ENCODE peak calls at places on chromosomes 7 and 10, in ten cellular contexts. D is transverse colon, S is A549, X is tibial nerve, J is sigmoid colon, C is H1, G is K562, E is SK-N-SH, V is upper lobe of left lung, U is ovary. A is an unnamed sample.

GRCh38 chr10:57098146-57098545 is 737.1 kb upstream of the ZWINT start:
- DNase-seq in U (no peak), X (no peak), J (no peak), D (no peak), E (no peak), G (no peak), C (no peak), S (no peak), V (no peak), A (no peak)

GRCh38 chr10:69051303-69051702 is 36.6 kb upstream of the SRGN start:
- DNase-seq in E (no peak), X (no peak), S (no peak), J (peak; percentile 76), D (peak; percentile 41), U (no peak), V (peak; percentile 64), C (no peak), G (no peak), A (no peak)

GRCh38 chr7:143485091-143485490 is 7.4 kb downstream of the TAS2R41 start:
- DNase-seq in U (no peak), V (no peak), X (no peak), D (no peak), J (no peak), S (no peak), E (no peak), G (no peak), C (no peak), A (no peak)

GRCh38 chr10:133418289-133418993 is 6.0 kb downstream of the SPRN start:
- DNase-seq in U (no peak), C (no peak), J (no peak), X (no peak), D (no peak), S (no peak), E (no peak), G (no peak), V (no peak), A (no peak)

GRCh38 chr7:66741706-66742053 is 1.1 kb downstream of the RABGEF1 start:
- DNase-seq in G (no peak), C (no peak), V (no peak), E (no peak), X (no peak), J (peak; percentile 73), D (peak; percentile 35), U (peak; percentile 55), S (no peak), A (no peak)

GRCh38 chr7:22660293-22660692 is 66.7 kb upstream of the IL6 start:
- DNase-seq in E (no peak), U (no peak), D (no peak), V (no peak), G (no peak), S (no peak), X (no peak), C (no peak), J (no peak), A (no peak)

GRCh38 chr10:76009531-76009930 is 578.1 kb downstream of the LRMDA start:
- DNase-seq in X (no peak), U (no peak), S (no peak), D (no peak), C (no peak), V (no peak), J (no peak), E (no peak), G (no peak), A (no peak)

GRCh38 chr7:64874114-64874513 is 29.0 kb upstream of the ZNF273 start:
- DNase-seq in X (no peak), G (no peak), S (no peak), E (peak; percentile 9), D (no peak), J (no peak), U (no peak), V (no peak), C (no peak), A (peak; percentile 19)

DNA sequence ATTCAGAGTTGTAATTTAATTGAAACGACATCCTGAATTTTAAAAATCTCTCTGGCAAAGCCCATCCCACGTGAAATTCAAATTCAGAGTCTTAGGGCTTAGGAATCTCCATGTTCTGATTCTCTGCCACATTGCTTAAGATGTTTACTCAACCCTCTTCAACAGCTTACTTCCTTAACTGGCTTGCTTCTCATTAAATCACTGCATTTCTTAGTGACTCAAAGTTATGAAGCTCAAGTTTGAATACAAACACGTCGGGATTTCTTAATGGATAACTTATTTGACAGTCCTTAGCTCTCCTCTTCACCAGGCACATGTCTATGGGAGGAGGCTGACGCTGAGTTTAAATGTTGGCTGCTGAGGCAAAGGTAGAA is 300.1 kb upstream of the PITRM1 start:
- DNase-seq in V (no peak), D (no peak), E (no peak), C (no peak), X (no peak), J (no peak), U (no peak), S (no peak), G (no peak), A (no peak)
- H3K4me3 ChIP-seq in V (no peak overlapping the region), D (no peak overlapping the region), E (no peak overlapping the region), C (no peak overlapping the region), X (peak overlapping the region; percentile 13), J (peak overlapping the region; percentile 31), U (peak overlapping the region; percentile 16), S (peak overlapping the region; percentile 5), G (no peak overlapping the region), A (no peak overlapping the region)

GRCh38 chr10:60073397-60073780 is 167.0 kb upstream of the CCDC6 start:
- DNase-seq in S (no peak), V (no peak), J (no peak), C (no peak), U (no peak), D (no peak), E (no peak), G (peak; percentile 62), X (no peak), A (no peak)
- H3K4me1 ChIP-seq in S (no peaks in the 10 kb centered on the region), V (peaks cover 5% of the 10 kb centered on the region), J (no peaks in the 10 kb centered on the region), C (no peaks in the 10 kb centered on the region), U (no peaks in the 10 kb centered on the region), D (no peaks in the 10 kb centered on the region), E (no peaks in the 10 kb centered on the region), G (peaks cover 42% of the 10 kb centered on the region), X (no peaks in the 10 kb centered on the region), A (no peaks in the 10 kb centered on the region)

DNA sequence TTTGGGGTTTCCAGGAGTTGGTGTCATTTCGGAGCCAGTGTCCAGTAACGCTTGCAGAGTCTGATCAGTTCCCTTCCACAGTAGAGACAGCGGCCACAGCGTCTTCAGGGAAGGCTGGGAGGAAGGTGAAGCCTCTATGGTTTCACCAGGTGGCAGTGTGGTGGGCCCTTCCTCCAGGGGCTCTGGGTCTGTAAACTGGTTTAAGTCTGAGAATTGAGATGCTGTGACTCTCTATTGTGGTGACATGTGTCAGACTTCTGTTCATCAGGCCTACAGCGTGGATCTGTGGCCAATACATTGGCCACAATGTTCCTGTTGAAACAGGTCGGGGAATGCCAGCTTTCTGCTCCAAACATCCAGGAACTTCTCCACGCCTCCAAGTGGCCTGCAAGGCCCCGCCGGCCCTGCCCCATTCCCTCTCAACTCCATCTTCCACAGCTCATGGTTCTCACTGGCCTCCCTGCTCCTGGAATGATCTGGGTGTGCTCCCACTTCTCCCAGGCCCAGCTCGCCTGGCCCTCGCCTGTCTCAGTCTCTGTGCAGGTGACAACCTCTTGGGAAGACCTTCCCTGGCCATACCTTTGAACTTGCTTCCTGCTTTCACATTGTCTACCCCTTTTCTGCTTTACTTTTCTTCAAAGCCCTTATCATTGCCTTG is 124.5 kb upstream of the FAM20C start:
- DNase-seq in V (no peak), C (no peak), U (no peak), G (no peak), X (no peak), E (no peak), J (peak; percentile 57), D (no peak), S (no peak), A (no peak)
- TF ChIP-seq EP300 in V (no peak), C (no peak), U (no peak), G (no peak), X (no peak), E (no peak), J (no peak), D (no peak), S (no peak), A (no peak)

DNA sequence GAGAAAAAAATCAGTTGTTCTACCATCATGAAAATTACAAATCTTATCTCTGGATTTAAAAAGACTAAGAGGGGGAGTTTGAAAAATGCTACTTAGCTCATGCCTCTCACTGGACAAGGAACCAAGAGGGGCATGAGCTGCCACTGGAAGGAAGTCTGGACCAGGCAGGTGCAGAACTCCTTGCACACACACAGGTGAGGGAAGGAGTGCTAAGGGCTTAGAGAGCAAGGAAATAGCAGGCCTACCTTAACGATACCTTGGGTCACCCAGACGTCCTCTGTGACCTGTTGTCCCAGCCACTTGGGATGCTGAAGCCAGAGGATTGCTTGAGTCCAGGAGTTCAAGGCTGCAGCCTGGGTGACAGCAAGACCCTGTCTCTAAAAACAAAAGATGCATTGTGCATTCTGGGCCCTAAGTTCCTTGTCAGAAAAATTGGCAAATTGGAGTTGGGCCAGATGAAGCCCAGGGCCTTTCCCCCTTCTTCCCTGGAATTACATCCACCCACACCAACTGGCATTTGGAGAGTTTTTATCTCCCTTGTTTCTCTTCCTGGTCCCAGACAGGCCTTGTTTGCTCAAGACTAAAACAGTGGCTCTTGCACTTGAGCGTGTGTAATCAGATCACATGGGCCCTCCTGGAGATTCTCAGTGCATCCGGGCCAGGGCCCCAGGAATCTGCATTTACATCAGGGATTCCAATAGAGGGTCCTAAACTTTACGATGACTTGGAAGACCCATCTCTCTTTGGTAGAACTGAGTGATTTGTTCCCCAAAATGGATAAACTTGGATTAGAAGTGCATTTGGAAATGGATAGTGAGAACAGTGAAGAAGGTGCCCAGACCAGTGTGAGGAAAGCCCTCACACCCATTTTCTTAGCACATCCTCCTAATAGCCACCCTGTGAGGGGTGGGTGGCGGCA is 3.0 kb downstream of the DDIT4 start:
- DNase-seq in J (no peak), G (no peak), U (peak; percentile 76), X (no peak), S (no peak), E (no peak), V (no peak), D (peak; percentile 44), C (no peak), A (peak; percentile 47)
- H3K4me3 ChIP-seq in J (peak overlapping the region; percentile 90), G (peak overlapping the region; percentile 86), U (peak overlapping the region; percentile 77), X (peak overlapping the region; percentile 78), S (peak overlapping the region; percentile 84), E (peak overlapping the region; percentile 98), V (peak overlapping the region; percentile 95), D (no peak overlapping the region), C (peak overlapping the region; percentile 93), A (peak overlapping the region; percentile 85)

GRCh38 chr7:29228289-29229011 is 33.9 kb downstream of the CHN2 start:
- DNase-seq in G (no peak), J (no peak), C (no peak), X (no peak), E (no peak), U (no peak), D (peak; percentile 27), V (no peak), S (no peak), A (peak; percentile 44)
- H3K4me1 ChIP-seq in G (no peaks in the 10 kb centered on the region), J (no peaks in the 10 kb centered on the region), C (no peaks in the 10 kb centered on the region), X (no peaks in the 10 kb centered on the region), E (no peaks in the 10 kb centered on the region), U (no peaks in the 10 kb centered on the region), D (no peaks in the 10 kb centered on the region), V (no peaks in the 10 kb centered on the region), S (no peaks in the 10 kb centered on the region), A (no peaks in the 10 kb centered on the region)

GRCh38 chr10:12635127-12635541 is 285.8 kb downstream of the CAMK1D start:
- DNase-seq in S (peak; percentile 32), X (no peak), E (no peak), C (no peak), V (no peak), D (no peak), U (no peak), J (no peak), G (no peak), A (no peak)
- TF ChIP-seq EP300 in S (no peak), X (no peak), E (no peak), C (no peak), V (no peak), D (no peak), U (no peak), J (no peak), G (no peak), A (no peak)

GRCh38 chr10:78251041-78251434 is 217.4 kb downstream of the RPS24 start:
- DNase-seq in U (no peak), E (no peak), G (no peak), J (no peak), S (no peak), V (no peak), D (no peak), C (no peak), X (no peak), A (no peak)
- H3K4me3 ChIP-seq in U (no peak overlapping the region), E (no peak overlapping the region), G (no peak overlapping the region), J (no peak overlapping the region), S (no peak overlapping the region), V (no peak overlapping the region), D (no peak overlapping the region), C (no peak overlapping the region), X (no peak overlapping the region), A (no peak overlapping the region)

A was measured in stomach.